ENCODE peak calls at places on chromosomes 3 and 15, in five cellular contexts. Q is left cardiac atrium; U is naive thymus-derived CD8-positive, alpha-beta T cell; R is stomach; O is iPS DF 6.9. P is an unnamed sample.

GRCh38 chr3:15815696-15816095 is 17.9 kb upstream of the ANKRD28 start:
- DNase-seq in Q (no peak), U (peak; percentile 26), R (no peak), O (no peak), P (no peak)

GRCh38 chr15:79219393-79220056 is 63.0 kb upstream of the ANKRD34C start:
- DNase-seq in Q (no peak), U (no peak), R (no peak), O (no peak), P (no peak)

GRCh38 chr15:66859688-66860253 is 157.7 kb downstream of the SMAD6 start:
- DNase-seq in Q (no peak), U (no peak), R (no peak), O (no peak), P (no peak)

GRCh38 chr3:174859109-174859735 is at the start of gene NAALADL2:
- DNase-seq in Q (no peak), U (no peak), R (no peak), O (no peak), P (no peak)

GRCh38 chr3:126990890-126991289 is 8.0 kb downstream of the PLXNA1 start:
- DNase-seq in Q (no peak), U (no peak), R (no peak), O (no peak), P (no peak)

GRCh38 chr3:20056727-20057611 is 16.7 kb downstream of the KAT2B start:
- DNase-seq in Q (no peak), U (no peak), R (no peak), O (no peak), P (no peak)

GRCh38 chr3:71786551-71786950 is 1.6 kb upstream of the PROK2 start:
- DNase-seq in Q (no peak), U (no peak), R (no peak), O (no peak), P (no peak)

GRCh38 chr15:70703483-70703882 is 59.9 kb downstream of the UACA start:
- DNase-seq in Q (no peak), U (no peak), R (no peak), O (no peak), P (no peak)

GRCh38 chr3:105238367-105238766 is 128.3 kb upstream of the ALCAM start:
- DNase-seq in Q (no peak), U (no peak), R (no peak), O (no peak), P (no peak)

GRCh38 chr15:58755956-58756355 is 6.4 kb upstream of the ADAM10 start:
- DNase-seq in Q (no peak), U (no peak), R (no peak), O (no peak), P (no peak)

GRCh38 chr3:52531636-52532516 is 1.8 kb downstream of the NT5DC2 start:
- DNase-seq in Q (no peak), U (no peak), R (peak; percentile 25), O (no peak), P (peak; percentile 33)

GRCh38 chr3:187777331-187778046 is 32.2 kb upstream of the BCL6 start:
- DNase-seq in Q (no peak), U (peak; percentile 38), R (no peak), O (no peak), P (no peak)